ENCODE peak calls at places on chromosomes 1 and 21, in five cellular contexts. S is cardiac muscle cell, Y is heart right ventricle, T is stomach, V is skeletal muscle cell. R is an unnamed sample.

GRCh38 chr1:58580186-58580585 is 3.1 kb upstream of the TACSTD2 start:
- DNase-seq in T (no peak), S (no peak), Y (no peak), V (no peak), R (no peak)

GRCh38 chr21:15199940-15200339 is 135.1 kb upstream of the NRIP1 start:
- DNase-seq in Y (no peak), S (no peak), T (no peak), V (no peak), R (no peak)

GRCh38 chr1:229597877-229598276 is 28.0 kb downstream of the TAF5L start:
- DNase-seq in S (no peak), V (peak; percentile 13), T (no peak), Y (no peak), R (no peak)

GRCh38 chr1:50523548-50523947 is 100.3 kb upstream of the DMRTA2 start:
- DNase-seq in Y (no peak), T (no peak), S (no peak), V (no peak), R (no peak)

GRCh38 chr1:223033658-223034057 is 109.4 kb downstream of the TLR5 start:
- DNase-seq in V (no peak), Y (no peak), S (no peak), T (no peak), R (no peak)

GRCh38 chr21:31803039-31804007 is 69.5 kb upstream of the HUNK start:
- DNase-seq in Y (no peak), S (no peak), V (no peak), T (no peak), R (no peak)

GRCh38 chr1:56255516-56256181 is 323.7 kb downstream of the PLPP3 start:
- DNase-seq in T (peak; percentile 40), S (no peak), Y (peak; percentile 60), V (peak; percentile 98), R (peak; percentile 98)

GRCh38 chr1:941588-942383 is 17.3 kb downstream of the NOC2L start:
- DNase-seq in T (peak; percentile 73), Y (peak; percentile 67), S (peak; percentile 68), V (peak; percentile 63), R (no peak)

GRCh38 chr1:38962113-38962512 is 20.5 kb upstream of the RHBDL2 start:
- DNase-seq in S (no peak), Y (no peak), T (no peak), V (peak; percentile 62), R (no peak)

GRCh38 chr1:153767519-153767918 is 7.7 kb upstream of the SLC27A3 start:
- DNase-seq in S (no peak), V (no peak), T (no peak), Y (no peak), R (no peak)

GRCh38 chr1:156592910-156593732 is 1.5 kb downstream of the NAXE start:
- DNase-seq in S (no peak), Y (no peak), V (no peak), T (no peak), R (no peak)

GRCh38 chr1:9086060-9086459 is 16.6 kb upstream of the SLC2A5 start:
- DNase-seq in Y (no peak), S (no peak), V (no peak), T (no peak), R (no peak)

GRCh38 chr1:71857862-71858261 is 424.5 kb downstream of the NEGR1 start:
- DNase-seq in T (no peak), V (peak; percentile 84), S (no peak), Y (peak; percentile 10), R (no peak)

GRCh38 chr1:180956028-180956640 is 43.4 kb downstream of the KIAA1614 start:
- DNase-seq in V (no peak), S (no peak), T (no peak), Y (no peak), R (no peak)

GRCh38 chr1:169468982-169469381 is 16.8 kb downstream of the SLC19A2 start:
- DNase-seq in S (no peak), V (no peak), Y (no peak), T (no peak), R (no peak)

GRCh38 chr1:79775402-79775801 is 768.9 kb upstream of the ADGRL4 start:
- DNase-seq in V (no peak), S (no peak), Y (no peak), T (no peak), R (no peak)

GRCh38 chr1:198717510-198717909 is 78.7 kb downstream of the PTPRC start:
- DNase-seq in T (no peak), V (no peak), S (no peak), Y (no peak), R (no peak)

GRCh38 chr1:221149111-221149510 is 269.9 kb downstream of the HLX start:
- DNase-seq in Y (no peak), V (peak; percentile 49), S (no peak), T (no peak), R (no peak)

GRCh38 chr1:220528049-220528678 is at the start of gene MARK1:
- DNase-seq in S (peak; percentile 89), T (peak; percentile 38), V (no peak), Y (peak; percentile 82), R (no peak)

GRCh38 chr21:46066843-46067331 is 31.0 kb upstream of the COL6A2 start:
- DNase-seq in V (no peak), S (peak; percentile 33), T (peak; percentile 49), Y (no peak), R (peak; percentile 84)

GRCh38 chr1:200369131-200369530 is 40.7 kb downstream of the ZNF281 start:
- DNase-seq in V (no peak), T (no peak), Y (no peak), S (no peak), R (no peak)

GRCh38 chr1:156926175-156926574 is 5.7 kb downstream of the LRRC71 start:
- DNase-seq in V (peak; percentile 39), T (peak; percentile 74), S (peak; percentile 42), Y (no peak), R (no peak)

GRCh38 chr21:42688841-42689371 is 35.5 kb downstream of the PDE9A start:
- DNase-seq in Y (no peak), V (no peak), S (no peak), T (no peak), R (no peak)

GRCh38 chr21:44709426-44710293 is 1.7 kb downstream of the TSPEAR start:
- DNase-seq in Y (no peak), S (peak; percentile 66), V (no peak), T (no peak), R (peak; percentile 64)

GRCh38 chr1:21625390-21626190 is 43.6 kb downstream of the RAP1GAP start:
- DNase-seq in T (peak; percentile 72), V (no peak), Y (no peak), S (no peak), R (no peak)

GRCh38 chr1:35451125-35451528 is 106.1 kb downstream of the KIAA0319L start:
- DNase-seq in S (peak; percentile 82), V (peak; percentile 24), T (peak; percentile 87), Y (peak; percentile 85), R (no peak)

GRCh38 chr1:24002664-24003063 is 22.5 kb upstream of the SRSF10 start:
- DNase-seq in T (no peak), V (no peak), Y (no peak), S (no peak), R (no peak)

GRCh38 chr1:19167140-19167539 is 42.9 kb downstream of the UBR4 start:
- DNase-seq in Y (no peak), S (no peak), V (no peak), T (no peak), R (no peak)

GRCh38 chr1:13730751-13731482 is 30.9 kb downstream of the PRDM2 start:
- DNase-seq in S (no peak), T (peak; percentile 50), V (no peak), Y (peak; percentile 9), R (no peak)
- H3K4me3 ChIP-seq in S (no peak overlapping the region), T (peak overlapping the region; percentile 8), V (no peak overlapping the region), Y (peak overlapping the region; percentile 33), R (no peak overlapping the region)

GRCh38 chr21:40846057-40846456 is 901 bp downstream of the DSCAM start:
- DNase-seq in V (no peak), S (peak; percentile 14), Y (no peak), T (no peak), R (no peak)

GRCh38 chr21:40842197-40842552 is 4.8 kb downstream of the DSCAM start:
- DNase-seq in Y (no peak), V (no peak), S (no peak), T (no peak), R (no peak)

GRCh38 chr21:40845621-40846020 is 1.3 kb downstream of the DSCAM start:
- DNase-seq in Y (no peak), T (no peak), S (no peak), V (no peak), R (no peak)

GRCh38 chr21:40846566-40847411 is at the start of gene DSCAM:
- DNase-seq in T (no peak), V (no peak), Y (no peak), S (peak; percentile 34), R (no peak)

DNA sequence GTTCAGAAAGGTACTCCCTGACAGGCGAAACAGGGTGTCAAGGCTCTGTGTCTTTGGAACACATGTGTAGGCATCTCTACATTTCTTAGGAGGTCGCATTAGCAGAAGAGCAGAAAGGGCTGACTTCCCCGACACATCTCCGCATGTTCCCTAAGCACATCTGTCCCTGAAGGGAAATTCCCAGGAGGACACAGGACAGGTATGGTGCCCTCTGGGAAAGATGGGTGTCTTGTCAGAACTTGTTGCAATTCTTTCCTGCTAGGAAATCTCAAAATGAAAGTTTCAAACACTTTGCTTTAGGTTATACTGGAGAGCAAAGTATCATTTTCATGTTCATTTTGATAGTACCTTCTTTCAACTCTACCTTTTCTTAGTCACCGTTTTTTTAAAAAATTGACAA is 2.0 kb downstream of the DSCAM start:
- DNase-seq in T (no peak), V (no peak), Y (no peak), S (no peak), R (no peak)
- H3K4me3 ChIP-seq in T (no peak overlapping the region), V (no peak overlapping the region), Y (no peak overlapping the region), S (no peak overlapping the region), R (no peak overlapping the region)

GRCh38 chr1:44808063-44808937 is at the start of gene BTBD19:
- DNase-seq in Y (peak; percentile 89), T (peak; percentile 51), S (peak; percentile 63), V (peak; percentile 76), R (no peak)
- H3K4me3 ChIP-seq in Y (peak within 1 kb of the TSS; percentile 47), T (peak within 1 kb of the TSS; percentile 14), S (no peak within 1 kb of the TSS), V (peak within 1 kb of the TSS; percentile 49), R (peak within 1 kb of the TSS; percentile 36)

GRCh38 chr1:30752651-30752908 is 5.0 kb downstream of the LAPTM5 start:
- DNase-seq in T (no peak), S (no peak), V (no peak), Y (no peak), R (no peak)

GRCh38 chr1:30751830-30752650 is 5.5 kb downstream of the LAPTM5 start:
- DNase-seq in V (no peak), T (no peak), Y (no peak), S (no peak), R (no peak)

GRCh38 chr1:30748699-30749401 is 8.7 kb downstream of the LAPTM5 start:
- DNase-seq in S (no peak), T (no peak), Y (no peak), V (no peak), R (no peak)

GRCh38 chr1:30749691-30750583 is 7.6 kb downstream of the LAPTM5 start:
- DNase-seq in T (no peak), V (no peak), Y (no peak), S (no peak), R (no peak)

DNA sequence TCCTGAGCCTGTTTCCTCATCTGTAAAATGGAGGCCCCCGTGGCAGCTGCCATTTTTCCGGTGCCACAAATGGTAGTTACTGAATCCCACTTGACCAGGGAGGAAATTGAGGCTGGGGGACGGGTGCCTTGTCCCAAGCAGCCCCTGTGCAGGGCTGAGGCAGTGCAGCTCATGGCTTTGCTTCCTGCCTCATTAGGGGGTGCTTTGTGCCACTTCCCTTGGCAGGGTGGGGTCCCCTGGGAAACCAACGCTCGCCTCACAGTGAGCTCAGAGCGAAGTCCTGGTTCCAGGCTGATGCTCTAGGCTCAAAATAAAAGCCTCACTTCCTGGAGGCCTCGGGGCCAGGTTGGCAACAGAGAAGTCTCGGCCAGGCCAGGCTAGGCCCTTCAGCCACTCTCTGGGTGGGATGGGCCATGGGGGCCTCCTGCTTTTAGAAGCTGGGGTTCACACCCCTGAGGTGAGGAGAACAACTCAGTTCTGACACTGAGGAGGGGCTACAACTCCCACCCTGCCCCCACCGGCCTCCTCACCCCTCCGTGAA is 6.8 kb downstream of the LAPTM5 start:
- DNase-seq in V (no peak), Y (no peak), T (no peak), S (no peak), R (no peak)
- H3K4me3 ChIP-seq in V (no peak overlapping the region), Y (no peak overlapping the region), T (no peak overlapping the region), S (no peak overlapping the region), R (no peak overlapping the region)